ENCODE peak calls at places on chromosomes 7 and 10, in eight cellular contexts. One of them, this sample, is unnamed.

GRCh38 chr7:150514748-150515222 is at the start of gene GIMAP7:
- DNase-seq in lower lobe of right lung: no peak
- DNase-seq in cardiac muscle cell: no peak
- DNase-seq in IMR-90: no peak
- DNase-seq in SJSA1: no peak
- DNase-seq in uterus: peak; percentile 31
- DNase-seq in esophagus squamous epithelium: no peak
- DNase-seq in GM23248: no peak
- DNase-seq in this sample: no peak

GRCh38 chr10:75652136-75652535 is 220.7 kb downstream of the LRMDA start:
- DNase-seq in esophagus squamous epithelium: no peak
- DNase-seq in cardiac muscle cell: no peak
- DNase-seq in SJSA1: no peak
- DNase-seq in GM23248: no peak
- DNase-seq in uterus: no peak
- DNase-seq in lower lobe of right lung: no peak
- DNase-seq in IMR-90: no peak
- DNase-seq in this sample: no peak

GRCh38 chr7:95545007-95545615 is 51.2 kb downstream of the PDK4 start:
- DNase-seq in esophagus squamous epithelium: no peak
- DNase-seq in uterus: peak; percentile 74
- DNase-seq in lower lobe of right lung: no peak
- DNase-seq in cardiac muscle cell: peak; percentile 40
- DNase-seq in IMR-90: peak; percentile 65
- DNase-seq in GM23248: peak; percentile 81
- DNase-seq in SJSA1: peak; percentile 43
- DNase-seq in this sample: peak; percentile 3

GRCh38 chr7:46317256-46317655 is 396.2 kb upstream of the IGFBP3 start:
- DNase-seq in esophagus squamous epithelium: no peak
- DNase-seq in lower lobe of right lung: no peak
- DNase-seq in cardiac muscle cell: no peak
- DNase-seq in uterus: no peak
- DNase-seq in SJSA1: no peak
- DNase-seq in IMR-90: peak; percentile 46
- DNase-seq in GM23248: peak; percentile 57
- DNase-seq in this sample: no peak

GRCh38 chr7:135758531-135758932 is 9.9 kb upstream of the FAM180A start:
- DNase-seq in SJSA1: peak; percentile 53
- DNase-seq in esophagus squamous epithelium: no peak
- DNase-seq in GM23248: peak; percentile 83
- DNase-seq in lower lobe of right lung: no peak
- DNase-seq in uterus: no peak
- DNase-seq in IMR-90: peak; percentile 34
- DNase-seq in cardiac muscle cell: no peak
- DNase-seq in this sample: peak; percentile 56

GRCh38 chr10:110511734-110512449 is 14.2 kb downstream of the DUSP5 start:
- DNase-seq in cardiac muscle cell: no peak
- DNase-seq in esophagus squamous epithelium: no peak
- DNase-seq in lower lobe of right lung: no peak
- DNase-seq in IMR-90: no peak
- DNase-seq in uterus: no peak
- DNase-seq in SJSA1: no peak
- DNase-seq in GM23248: peak; percentile 71
- DNase-seq in this sample: peak; percentile 56

GRCh38 chr7:26376208-26376917 is 84.7 kb downstream of the SNX10 start:
- DNase-seq in uterus: no peak
- DNase-seq in SJSA1: no peak
- DNase-seq in IMR-90: no peak
- DNase-seq in esophagus squamous epithelium: no peak
- DNase-seq in cardiac muscle cell: peak; percentile 75
- DNase-seq in lower lobe of right lung: peak; percentile 63
- DNase-seq in GM23248: peak; percentile 27
- DNase-seq in this sample: peak; percentile 2

GRCh38 chr10:81843042-81843441 is 32.0 kb upstream of the NRG3 start:
- DNase-seq in esophagus squamous epithelium: no peak
- DNase-seq in lower lobe of right lung: no peak
- DNase-seq in uterus: no peak
- DNase-seq in IMR-90: no peak
- DNase-seq in cardiac muscle cell: no peak
- DNase-seq in SJSA1: no peak
- DNase-seq in GM23248: no peak
- DNase-seq in this sample: no peak

GRCh38 chr10:73732426-73732825 is 11.7 kb upstream of the SEC24C start:
- DNase-seq in GM23248: no peak
- DNase-seq in lower lobe of right lung: no peak
- DNase-seq in IMR-90: no peak
- DNase-seq in uterus: no peak
- DNase-seq in SJSA1: no peak
- DNase-seq in esophagus squamous epithelium: no peak
- DNase-seq in cardiac muscle cell: no peak
- DNase-seq in this sample: no peak

GRCh38 chr7:49596701-49597491 is 176.5 kb upstream of the VWC2 start:
- DNase-seq in uterus: no peak
- DNase-seq in SJSA1: no peak
- DNase-seq in cardiac muscle cell: no peak
- DNase-seq in IMR-90: no peak
- DNase-seq in esophagus squamous epithelium: no peak
- DNase-seq in lower lobe of right lung: no peak
- DNase-seq in GM23248: no peak
- DNase-seq in this sample: no peak

GRCh38 chr7:26052721-26053120 is 99.3 kb upstream of the NFE2L3 start:
- DNase-seq in IMR-90: no peak
- DNase-seq in GM23248: peak; percentile 24
- DNase-seq in uterus: no peak
- DNase-seq in cardiac muscle cell: no peak
- DNase-seq in SJSA1: no peak
- DNase-seq in esophagus squamous epithelium: no peak
- DNase-seq in lower lobe of right lung: no peak
- DNase-seq in this sample: no peak

GRCh38 chr10:133528296-133528844 is 1.2 kb downstream of the CYP2E1 start:
- DNase-seq in SJSA1: no peak
- DNase-seq in lower lobe of right lung: no peak
- DNase-seq in IMR-90: peak; percentile 2
- DNase-seq in cardiac muscle cell: no peak
- DNase-seq in GM23248: peak; percentile 41
- DNase-seq in uterus: no peak
- DNase-seq in esophagus squamous epithelium: no peak
- DNase-seq in this sample: no peak
- H3K4me3 ChIP-seq in SJSA1: no peak overlapping the region
- H3K4me3 ChIP-seq in lower lobe of right lung: peak overlapping the region; percentile 37
- H3K4me3 ChIP-seq in IMR-90: no peak overlapping the region
- H3K4me3 ChIP-seq in cardiac muscle cell: no peak overlapping the region
- H3K4me3 ChIP-seq in GM23248: peak overlapping the region; percentile 54
- H3K4me3 ChIP-seq in uterus: no peak overlapping the region
- H3K4me3 ChIP-seq in esophagus squamous epithelium: peak overlapping the region; percentile 57
- H3K4me3 ChIP-seq in this sample: no peak overlapping the region

GRCh38 chr7:43647772-43648643 is 65.1 kb downstream of the STK17A start:
- DNase-seq in cardiac muscle cell: no peak
- DNase-seq in lower lobe of right lung: peak; percentile 62
- DNase-seq in esophagus squamous epithelium: no peak
- DNase-seq in IMR-90: peak; percentile 100
- DNase-seq in SJSA1: peak; percentile 93
- DNase-seq in GM23248: peak; percentile 99
- DNase-seq in uterus: peak; percentile 80
- DNase-seq in this sample: peak; percentile 99

GRCh38 chr7:43647314-43647691 is 64.4 kb downstream of the STK17A start:
- DNase-seq in uterus: peak; percentile 38
- DNase-seq in lower lobe of right lung: no peak
- DNase-seq in cardiac muscle cell: peak; percentile 25
- DNase-seq in GM23248: peak; percentile 78
- DNase-seq in IMR-90: peak; percentile 89
- DNase-seq in SJSA1: no peak
- DNase-seq in esophagus squamous epithelium: no peak
- DNase-seq in this sample: peak; percentile 92

GRCh38 chr7:43643842-43644241 is 60.9 kb downstream of the STK17A start:
- DNase-seq in esophagus squamous epithelium: no peak
- DNase-seq in uterus: no peak
- DNase-seq in lower lobe of right lung: no peak
- DNase-seq in GM23248: no peak
- DNase-seq in IMR-90: no peak
- DNase-seq in cardiac muscle cell: no peak
- DNase-seq in SJSA1: no peak
- DNase-seq in this sample: no peak

GRCh38 chr7:43646603-43647313 is 63.9 kb downstream of the STK17A start:
- DNase-seq in lower lobe of right lung: no peak
- DNase-seq in cardiac muscle cell: peak; percentile 44
- DNase-seq in GM23248: peak; percentile 90
- DNase-seq in uterus: no peak
- DNase-seq in esophagus squamous epithelium: no peak
- DNase-seq in IMR-90: peak; percentile 60
- DNase-seq in SJSA1: peak; percentile 31
- DNase-seq in this sample: peak; percentile 78

GRCh38 chr7:43645699-43646226 is 62.9 kb downstream of the STK17A start:
- DNase-seq in uterus: no peak
- DNase-seq in lower lobe of right lung: no peak
- DNase-seq in IMR-90: no peak
- DNase-seq in SJSA1: no peak
- DNase-seq in GM23248: no peak
- DNase-seq in cardiac muscle cell: no peak
- DNase-seq in esophagus squamous epithelium: no peak
- DNase-seq in this sample: no peak
- H3K36me3 ChIP-seq in uterus: no peaks in the 10 kb centered on the region
- H3K36me3 ChIP-seq in lower lobe of right lung: peaks cover 16% of the 10 kb centered on the region
- H3K36me3 ChIP-seq in IMR-90: peaks cover 15% of the 10 kb centered on the region
- H3K36me3 ChIP-seq in SJSA1: peaks cover 39% of the 10 kb centered on the region
- H3K36me3 ChIP-seq in GM23248: peaks cover 1% of the 10 kb centered on the region
- H3K36me3 ChIP-seq in cardiac muscle cell: no peaks in the 10 kb centered on the region
- H3K36me3 ChIP-seq in esophagus squamous epithelium: no peaks in the 10 kb centered on the region
- H3K36me3 ChIP-seq in this sample: peaks cover 47% of the 10 kb centered on the region

GRCh38 chr7:53600296-53600695 is 564.9 kb downstream of the POM121L12 start:
- DNase-seq in SJSA1: no peak
- DNase-seq in cardiac muscle cell: no peak
- DNase-seq in GM23248: no peak
- DNase-seq in IMR-90: no peak
- DNase-seq in uterus: no peak
- DNase-seq in esophagus squamous epithelium: no peak
- DNase-seq in lower lobe of right lung: no peak
- DNase-seq in this sample: no peak
- H3K9me3 ChIP-seq in SJSA1: peaks cover 7% of the 10 kb centered on the region
- H3K9me3 ChIP-seq in cardiac muscle cell: no peaks in the 10 kb centered on the region
- H3K9me3 ChIP-seq in GM23248: no peaks in the 10 kb centered on the region
- H3K9me3 ChIP-seq in IMR-90: peaks cover 17% of the 10 kb centered on the region
- H3K9me3 ChIP-seq in uterus: no peaks in the 10 kb centered on the region
- H3K9me3 ChIP-seq in esophagus squamous epithelium: no peaks in the 10 kb centered on the region
- H3K9me3 ChIP-seq in lower lobe of right lung: no peaks in the 10 kb centered on the region
- H3K9me3 ChIP-seq in this sample: no peaks in the 10 kb centered on the region

GRCh38 chr10:92830478-92831389 is 17.6 kb upstream of the EXOC6 start:
- DNase-seq in cardiac muscle cell: no peak
- DNase-seq in IMR-90: no peak
- DNase-seq in GM23248: no peak
- DNase-seq in uterus: no peak
- DNase-seq in esophagus squamous epithelium: no peak
- DNase-seq in SJSA1: no peak
- DNase-seq in lower lobe of right lung: no peak
- DNase-seq in this sample: no peak
- H3K4me3 ChIP-seq in cardiac muscle cell: no peak overlapping the region
- H3K4me3 ChIP-seq in IMR-90: no peak overlapping the region
- H3K4me3 ChIP-seq in GM23248: no peak overlapping the region
- H3K4me3 ChIP-seq in uterus: no peak overlapping the region
- H3K4me3 ChIP-seq in esophagus squamous epithelium: peak overlapping the region; percentile 54
- H3K4me3 ChIP-seq in SJSA1: no peak overlapping the region
- H3K4me3 ChIP-seq in lower lobe of right lung: peak overlapping the region; percentile 48
- H3K4me3 ChIP-seq in this sample: no peak overlapping the region

DNA sequence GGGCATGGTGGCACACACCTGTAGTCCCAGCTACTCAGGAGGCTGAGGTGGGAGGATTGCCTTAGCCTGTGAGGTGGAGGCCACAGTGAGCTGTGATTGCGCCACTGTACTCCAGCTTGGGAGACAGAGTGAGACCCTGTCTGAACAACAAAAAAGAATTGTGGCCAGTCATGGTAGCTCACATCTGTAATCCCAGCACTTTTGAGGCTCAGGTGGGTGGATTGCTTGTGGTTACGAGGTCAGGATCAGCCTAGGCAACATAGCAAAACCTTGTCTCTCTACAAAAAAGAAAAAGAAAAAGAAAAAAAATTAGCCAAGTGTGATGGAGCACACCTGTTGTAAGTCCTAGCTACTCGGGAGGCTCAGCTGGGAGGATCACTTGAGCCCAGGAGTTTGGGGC is 22.8 kb downstream of the MARCHF5 start:
- DNase-seq in SJSA1: no peak
- DNase-seq in esophagus squamous epithelium: no peak
- DNase-seq in IMR-90: no peak
- DNase-seq in lower lobe of right lung: no peak
- DNase-seq in cardiac muscle cell: no peak
- DNase-seq in GM23248: no peak
- DNase-seq in uterus: no peak
- DNase-seq in this sample: no peak
- H3K36me3 ChIP-seq in SJSA1: peaks cover 41% of the 10 kb centered on the region
- H3K36me3 ChIP-seq in esophagus squamous epithelium: no peaks in the 10 kb centered on the region
- H3K36me3 ChIP-seq in IMR-90: peaks cover 12% of the 10 kb centered on the region
- H3K36me3 ChIP-seq in lower lobe of right lung: peaks cover 38% of the 10 kb centered on the region
- H3K36me3 ChIP-seq in cardiac muscle cell: peaks cover 20% of the 10 kb centered on the region
- H3K36me3 ChIP-seq in GM23248: peaks cover 18% of the 10 kb centered on the region
- H3K36me3 ChIP-seq in uterus: no peaks in the 10 kb centered on the region
- H3K36me3 ChIP-seq in this sample: peaks cover 35% of the 10 kb centered on the region

DNA sequence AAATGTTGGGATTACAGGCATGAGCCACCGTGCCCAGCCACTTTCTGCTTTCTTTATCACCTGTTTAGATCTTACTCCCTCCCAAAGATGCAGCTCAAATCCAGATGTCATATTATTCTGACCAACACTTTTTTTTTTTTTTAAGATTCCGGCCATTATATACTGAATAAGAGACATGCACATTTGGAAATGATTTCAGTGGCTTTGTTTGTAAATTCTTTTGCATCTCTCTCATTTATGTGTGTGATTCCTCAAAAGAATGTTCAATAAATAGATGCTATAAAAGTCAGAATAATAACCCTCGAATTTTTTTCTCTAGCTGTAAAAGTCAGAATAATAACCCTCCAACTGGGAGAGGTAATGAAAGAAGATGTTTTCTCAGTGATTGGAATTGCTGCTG is 25.4 kb downstream of the HECW1 start:
- DNase-seq in IMR-90: no peak
- DNase-seq in cardiac muscle cell: no peak
- DNase-seq in GM23248: peak; percentile 56
- DNase-seq in lower lobe of right lung: no peak
- DNase-seq in SJSA1: peak; percentile 76
- DNase-seq in esophagus squamous epithelium: no peak
- DNase-seq in uterus: no peak
- DNase-seq in this sample: no peak
- H3K9me3 ChIP-seq in IMR-90: no peaks in the 10 kb centered on the region
- H3K9me3 ChIP-seq in cardiac muscle cell: no peaks in the 10 kb centered on the region
- H3K9me3 ChIP-seq in GM23248: no peaks in the 10 kb centered on the region
- H3K9me3 ChIP-seq in lower lobe of right lung: no peaks in the 10 kb centered on the region
- H3K9me3 ChIP-seq in SJSA1: no peaks in the 10 kb centered on the region
- H3K9me3 ChIP-seq in esophagus squamous epithelium: no peaks in the 10 kb centered on the region
- H3K9me3 ChIP-seq in uterus: no peaks in the 10 kb centered on the region
- H3K9me3 ChIP-seq in this sample: no peaks in the 10 kb centered on the region

GRCh38 chr10:30026578-30026977 is 32.8 kb downstream of the JCAD start:
- DNase-seq in uterus: no peak
- DNase-seq in cardiac muscle cell: no peak
- DNase-seq in esophagus squamous epithelium: no peak
- DNase-seq in SJSA1: no peak
- DNase-seq in GM23248: no peak
- DNase-seq in lower lobe of right lung: no peak
- DNase-seq in IMR-90: no peak
- DNase-seq in this sample: no peak
- H3K4me3 ChIP-seq in uterus: no peak overlapping the region
- H3K4me3 ChIP-seq in cardiac muscle cell: no peak overlapping the region
- H3K4me3 ChIP-seq in esophagus squamous epithelium: no peak overlapping the region
- H3K4me3 ChIP-seq in SJSA1: no peak overlapping the region
- H3K4me3 ChIP-seq in GM23248: no peak overlapping the region
- H3K4me3 ChIP-seq in lower lobe of right lung: no peak overlapping the region
- H3K4me3 ChIP-seq in IMR-90: no peak overlapping the region
- H3K4me3 ChIP-seq in this sample: no peak overlapping the region

GRCh38 chr7:127896683-127897082 is 134.6 kb downstream of the LRRC4 start:
- DNase-seq in SJSA1: no peak
- DNase-seq in GM23248: no peak
- DNase-seq in IMR-90: no peak
- DNase-seq in uterus: no peak
- DNase-seq in cardiac muscle cell: no peak
- DNase-seq in esophagus squamous epithelium: no peak
- DNase-seq in lower lobe of right lung: no peak
- DNase-seq in this sample: no peak
- H3K36me3 ChIP-seq in SJSA1: peaks cover 8% of the 10 kb centered on the region
- H3K36me3 ChIP-seq in GM23248: peaks cover 4% of the 10 kb centered on the region
- H3K36me3 ChIP-seq in IMR-90: peaks cover 5% of the 10 kb centered on the region
- H3K36me3 ChIP-seq in uterus: no peaks in the 10 kb centered on the region
- H3K36me3 ChIP-seq in cardiac muscle cell: no peaks in the 10 kb centered on the region
- H3K36me3 ChIP-seq in esophagus squamous epithelium: no peaks in the 10 kb centered on the region
- H3K36me3 ChIP-seq in lower lobe of right lung: peaks cover 7% of the 10 kb centered on the region
- H3K36me3 ChIP-seq in this sample: no peaks in the 10 kb centered on the region

This sample was measured in MG63.